ENCODE peak calls at places on chromosomes 11 and 22, in nine cellular contexts. D is astrocyte of the spinal cord; M is stimulated activated CD4-positive, alpha-beta T cell treated with anti-CD3 and anti-CD28 coated beads, Interleukin-1b, Interleukin-23, amount 100 ng/mL, for 24 hours; L is right cardiac atrium; H is T follicular helper cell; C is left ventricle myocardium inferior; P is GM12865; W is body of pancreas; S is neural progenitor cell. Y is an unnamed sample.

GRCh38 chr22:29079218-29079901 is 6.5 kb downstream of the KREMEN1 start:
- DNase-seq in H (no peak), L (no peak), M (no peak), C (no peak), P (no peak), D (peak), S (no peak), W (no peak), Y (no peak)

GRCh38 chr11:72787262-72788104 is 6.4 kb downstream of the STARD10 start:
- DNase-seq in M (no peak), P (peak), S (peak), W (peak), C (no peak), L (no peak), H (no peak), D (no peak), Y (no peak)

GRCh38 chr11:65719887-65720236 is 736 bp downstream of the RNASEH2C start:
- DNase-seq in C (no peak), W (no peak), M (no peak), H (no peak), D (peak), P (peak), S (no peak), L (no peak), Y (no peak)

GRCh38 chr22:26722159-26722558 is 64.8 kb downstream of the MIAT start:
- DNase-seq in W (no peak), D (no peak), M (no peak), C (no peak), P (no peak), H (no peak), S (no peak), L (no peak), Y (no peak)

GRCh38 chr22:24159650-24160049 is 21.6 kb upstream of the SUSD2 start:
- DNase-seq in W (no peak), L (no peak), D (no peak), C (no peak), P (no peak), M (no peak), H (no peak), S (no peak), Y (no peak)

GRCh38 chr11:34641456-34641855 is 20.6 kb downstream of the EHF start:
- DNase-seq in W (no peak), M (no peak), S (no peak), L (no peak), C (no peak), P (no peak), D (no peak), H (no peak), Y (no peak)

GRCh38 chr11:88301478-88302140 is 35.9 kb downstream of the CTSC start:
- DNase-seq in L (no peak), C (no peak), P (peak), W (no peak), S (no peak), M (no peak), D (peak), H (no peak), Y (no peak)

GRCh38 chr11:118046964-118047700 is 29.7 kb upstream of the TMPRSS4 start:
- DNase-seq in P (no peak), S (no peak), M (no peak), W (no peak), C (no peak), L (no peak), D (no peak), H (no peak), Y (no peak)

GRCh38 chr11:11731311-11732083 is 109.7 kb upstream of the GALNT18 start:
- DNase-seq in W (no peak), L (no peak), C (no peak), H (no peak), M (no peak), D (peak), P (no peak), S (no peak), Y (no peak)

GRCh38 chr11:118688851-118689502 is 9.5 kb upstream of the TREH start:
- DNase-seq in M (no peak), H (no peak), P (no peak), W (no peak), C (no peak), L (peak), D (no peak), S (no peak), Y (no peak)

GRCh38 chr11:35558468-35558867 is 33.1 kb upstream of the PAMR1 start:
- DNase-seq in C (no peak), M (no peak), W (no peak), S (no peak), D (peak), L (no peak), P (no peak), H (no peak), Y (no peak)

GRCh38 chr11:17257200-17257599 is 19.3 kb upstream of the NUCB2 start:
- DNase-seq in H (no peak), P (no peak), M (no peak), W (no peak), D (peak), L (no peak), S (no peak), C (no peak), Y (no peak)

GRCh38 chr11:106480581-106481185 is 403.2 kb downstream of the AASDHPPT start:
- DNase-seq in C (no peak), D (peak), P (no peak), W (no peak), L (no peak), H (no peak), M (no peak), S (no peak), Y (no peak)

GRCh38 chr11:8386134-8386864 is 122.6 kb upstream of the LMO1 start:
- DNase-seq in S (no peak), C (no peak), L (no peak), D (no peak), W (no peak), H (no peak), P (peak), M (no peak), Y (no peak)

GRCh38 chr11:67032830-67033555 is 10.1 kb downstream of the SYT12 start:
- DNase-seq in C (no peak), H (no peak), M (no peak), S (no peak), D (peak), L (peak), P (no peak), W (no peak), Y (no peak)

GRCh38 chr11:67283490-67283963 is 5.6 kb upstream of the ANKRD13D start:
- DNase-seq in L (peak), C (peak), P (no peak), D (no peak), M (no peak), S (no peak), W (peak), H (no peak), Y (no peak)

GRCh38 chr22:17777005-17777716 is 2.9 kb upstream of the BID start:
- DNase-seq in M (no peak), L (peak), W (peak), S (no peak), C (no peak), D (no peak), P (peak), H (peak), Y (peak)